ENCODE peak calls at places on chromosomes 6 and 20, in eight cellular contexts. Q, C, J, I, Y, L, P and U are unnamed samples.

GRCh38 chr20:47349365-47350180 is 6.9 kb downstream of the ZMYND8 start:
- DNase-seq in L (no peak), P (no peak), I (no peak), Y (no peak), C (no peak), Q (no peak), J (peak), U (no peak)

GRCh38 chr6:167575201-167575696 is 250.4 kb downstream of the TTLL2 start:
- DNase-seq in J (no peak), C (no peak), Y (no peak), L (no peak), I (no peak), P (no peak), Q (no peak), U (no peak)

GRCh38 chr20:48686238-48687096 is 141.3 kb downstream of the PREX1 start:
- DNase-seq in J (peak), C (no peak), L (no peak), P (peak), Q (no peak), Y (peak), I (no peak), U (no peak)

GRCh38 chr6:132131351-132131750 is 180.2 kb upstream of the CCN2 start:
- DNase-seq in J (no peak), I (no peak), P (no peak), C (no peak), Y (no peak), Q (no peak), L (no peak), U (no peak)

GRCh38 chr20:56933331-56933698 is 304.2 kb downstream of the TFAP2C start:
- DNase-seq in C (no peak), P (no peak), Y (peak), J (no peak), I (no peak), L (no peak), Q (no peak), U (no peak)

GRCh38 chr6:33995046-33995872 is 150.6 kb downstream of the GRM4 start:
- DNase-seq in L (no peak), J (no peak), Y (no peak), C (no peak), I (no peak), Q (no peak), P (no peak), U (no peak)

GRCh38 chr6:6851059-6851658 is 256.6 kb upstream of the RREB1 start:
- DNase-seq in J (peak), C (no peak), I (no peak), L (no peak), P (peak), Q (no peak), Y (peak), U (no peak)

GRCh38 chr20:16387661-16388060 is 185.6 kb downstream of the KIF16B start:
- DNase-seq in J (no peak), C (no peak), P (no peak), L (no peak), Q (no peak), I (no peak), Y (no peak), U (no peak)

GRCh38 chr6:163392533-163392932 is 22.0 kb upstream of the QKI start:
- DNase-seq in P (peak), Q (no peak), C (no peak), L (no peak), Y (peak), I (no peak), J (peak), U (no peak)

GRCh38 chr20:46963758-46964181 is 69.1 kb downstream of the EYA2 start:
- DNase-seq in Y (peak), C (no peak), J (peak), I (no peak), P (peak), L (no peak), Q (no peak), U (no peak)

GRCh38 chr20:35742741-35743523 is 872 bp upstream of the RBM39 start:
- DNase-seq in C (no peak), Y (peak), I (no peak), L (no peak), J (peak), P (no peak), Q (peak), U (no peak)

GRCh38 chr6:155040154-155040553 is 45.0 kb downstream of the TIAM2 start:
- DNase-seq in Y (no peak), L (no peak), C (no peak), P (no peak), J (no peak), Q (no peak), I (no peak), U (no peak)

GRCh38 chr20:44073675-44074071 is 113.3 kb downstream of the JPH2 start:
- DNase-seq in J (no peak), L (no peak), I (no peak), Y (no peak), Q (no peak), P (no peak), C (no peak), U (no peak)

GRCh38 chr6:112311950-112312547 is 35.1 kb upstream of the RFPL4B start:
- DNase-seq in I (no peak), Q (peak), J (peak), C (no peak), L (no peak), Y (peak), P (no peak), U (no peak)

GRCh38 chr6:108947114-108947854 is 99.1 kb downstream of the ARMC2 start:
- DNase-seq in I (no peak), J (peak), C (no peak), Y (peak), L (no peak), P (peak), Q (no peak), U (no peak)

GRCh38 chr6:37875561-37876309 is 56.2 kb downstream of the ZFAND3 start:
- DNase-seq in Y (no peak), J (no peak), P (no peak), Q (no peak), I (no peak), L (no peak), C (no peak), U (no peak)

GRCh38 chr6:156883497-156884252 is 106.5 kb downstream of the ARID1B start:
- DNase-seq in Q (peak), C (no peak), Y (no peak), L (no peak), J (no peak), I (no peak), P (no peak), U (no peak)

GRCh38 chr6:138162104-138162946 is 586 bp downstream of the ARFGEF3 start:
- DNase-seq in L (no peak), Q (peak), J (no peak), P (peak), Y (peak), I (no peak), C (no peak), U (no peak)

GRCh38 chr6:101232946-101233345 is 160.6 kb upstream of the GRIK2 start:
- DNase-seq in P (no peak), C (no peak), J (no peak), Q (no peak), I (no peak), Y (no peak), L (no peak), U (no peak)

GRCh38 chr6:142945446-142946180 is 637 bp upstream of the HIVEP2 start:
- DNase-seq in I (peak), Q (no peak), P (no peak), L (peak), C (peak), J (no peak), Y (no peak), U (peak)

GRCh38 chr6:42448906-42449659 is 2.6 kb downstream of the TRERF1 start:
- DNase-seq in P (no peak), C (no peak), L (no peak), Y (no peak), J (no peak), Q (no peak), I (no peak), U (no peak)

GRCh38 chr6:26205625-26206574 is 118.7 kb downstream of the HFE start:
- DNase-seq in I (no peak), L (no peak), C (no peak), J (peak), P (peak), Y (peak), Q (no peak), U (no peak)

GRCh38 chr6:162862941-162863340 is 135.2 kb downstream of the PACRG start:
- DNase-seq in J (no peak), P (no peak), C (no peak), L (no peak), Y (no peak), Q (no peak), I (no peak), U (no peak)

GRCh38 chr6:158536891-158537798 is 22.7 kb upstream of the TMEM181 start:
- DNase-seq in P (peak), C (no peak), L (peak), J (no peak), I (peak), Y (peak), Q (peak), U (peak)

GRCh38 chr6:90383212-90383611 is 86.6 kb upstream of the BACH2 start:
- DNase-seq in C (no peak), Q (no peak), J (no peak), Y (no peak), I (no peak), P (no peak), L (no peak), U (no peak)

GRCh38 chr6:119742188-119742803 is 392.7 kb upstream of the MAN1A1 start:
- DNase-seq in L (peak), P (peak), Y (peak), J (peak), C (peak), Q (peak), I (no peak), U (no peak)

GRCh38 chr20:32481311-32482103 is 103.6 kb downstream of the NOL4L start:
- DNase-seq in P (no peak), Q (no peak), C (no peak), J (peak), L (no peak), Y (no peak), I (no peak), U (no peak)

GRCh38 chr6:128161839-128162238 is 261.0 kb upstream of the THEMIS start:
- DNase-seq in J (no peak), I (no peak), L (no peak), C (no peak), Y (no peak), Q (no peak), P (no peak), U (no peak)

GRCh38 chr20:35151739-35152138 is 4.6 kb upstream of the EDEM2 start:
- DNase-seq in I (no peak), J (no peak), L (no peak), C (no peak), P (peak), Q (no peak), Y (no peak), U (no peak)

GRCh38 chr20:51749674-51750036 is 18.5 kb downstream of the ATP9A start:
- DNase-seq in L (no peak), C (no peak), P (peak), Y (peak), Q (no peak), I (no peak), J (peak), U (no peak)

GRCh38 chr6:169529931-169530761 is 171.7 kb downstream of the WDR27 start:
- DNase-seq in Q (no peak), L (no peak), I (no peak), Y (peak), J (no peak), C (no peak), P (peak), U (peak)

GRCh38 chr6:23784313-23784919 is 341.6 kb upstream of the NRSN1 start:
- DNase-seq in Y (no peak), J (no peak), I (no peak), C (no peak), P (no peak), Q (no peak), L (no peak), U (no peak)

GRCh38 chr6:3250278-3250677 is 8.5 kb upstream of the PSMG4 start:
- DNase-seq in Q (no peak), L (no peak), P (no peak), J (no peak), C (no peak), I (no peak), Y (no peak), U (no peak)

GRCh38 chr20:31566658-31567379 is 38.3 kb upstream of the ID1 start:
- DNase-seq in J (no peak), I (no peak), L (no peak), P (no peak), C (no peak), Y (no peak), Q (peak), U (no peak)

GRCh38 chr6:146887447-146888077 is 288.8 kb downstream of the ADGB start:
- DNase-seq in L (no peak), I (no peak), P (peak), C (no peak), J (peak), Y (no peak), Q (no peak), U (no peak)

GRCh38 chr20:10798811-10799210 is 125.0 kb upstream of the JAG1 start:
- DNase-seq in Q (no peak), P (no peak), L (no peak), Y (peak), I (no peak), J (peak), C (no peak), U (no peak)

GRCh38 chr6:90646936-90647335 is 60.1 kb upstream of the MAP3K7 start:
- DNase-seq in I (no peak), Y (no peak), L (no peak), Q (no peak), P (peak), C (no peak), J (no peak), U (no peak)